ENCODE peak calls at places on chromosome 14, in four cellular contexts. T is WTC11, D is K562, Y is A549. A is an unnamed sample.

GRCh38 chr14:32033516-32033915 is 43.6 kb upstream of the ARHGAP5 start:
- DNase-seq in T (no peak), D (no peak), Y (no peak), A (no peak)

GRCh38 chr14:102288139-102288538 is 16.8 kb downstream of the MOK start:
- DNase-seq in T (no peak), D (no peak), Y (no peak), A (no peak)

GRCh38 chr14:101628471-101628966 is 67.2 kb downstream of the DIO3 start:
- DNase-seq in T (peak; percentile 80), D (peak; percentile 84), Y (peak; percentile 73), A (peak; percentile 25)

GRCh38 chr14:19743256-19743655 is at the start of gene OR4Q3:
- DNase-seq in T (no peak), D (no peak), Y (no peak), A (no peak)

GRCh38 chr14:85471744-85472143 is 58.2 kb upstream of the FLRT2 start:
- DNase-seq in T (no peak), D (no peak), Y (peak; percentile 66), A (peak; percentile 77)

GRCh38 chr14:96162741-96163140 is 41.9 kb upstream of the BDKRB2 start:
- DNase-seq in T (no peak), D (no peak), Y (no peak), A (no peak)

GRCh38 chr14:26554069-26554772 is 43.6 kb downstream of the NOVA1 start:
- DNase-seq in T (no peak), D (no peak), Y (no peak), A (no peak)

GRCh38 chr14:102474934-102475333 is 34.6 kb downstream of the ANKRD9 start:
- DNase-seq in T (no peak), D (no peak), Y (no peak), A (no peak)

GRCh38 chr14:38129705-38130104 is 78.0 kb upstream of the SSTR1 start:
- DNase-seq in T (no peak), D (no peak), Y (no peak), A (no peak)

GRCh38 chr14:99887407-99887806 is 94.2 kb downstream of the EML1 start:
- DNase-seq in T (no peak), D (no peak), Y (no peak), A (no peak)

GRCh38 chr14:54659365-54659764 is 92.4 kb downstream of the SAMD4A start:
- DNase-seq in T (no peak), D (no peak), Y (no peak), A (peak; percentile 50)

GRCh38 chr14:93012516-93013367 is 89.8 kb downstream of the CHGA start:
- DNase-seq in T (no peak), D (no peak), Y (no peak), A (no peak)

GRCh38 chr14:58167891-58168290 is 15.9 kb upstream of the ARMH4 start:
- DNase-seq in T (no peak), D (no peak), Y (no peak), A (no peak)

GRCh38 chr14:63890553-63890952 is 37.7 kb downstream of the SYNE2 start:
- DNase-seq in T (no peak), D (no peak), Y (no peak), A (no peak)
- TF ChIP-seq HMGXB4 in T (no peak), D (no peak), Y (no peak), A (no peak)

GRCh38 chr14:53151867-53152626 is 1.1 kb downstream of the DDHD1 start:
- DNase-seq in T (peak; percentile 46), D (peak; percentile 28), Y (peak; percentile 89), A (peak; percentile 29)

GRCh38 chr14:53148612-53149202 is 4.4 kb downstream of the DDHD1 start:
- DNase-seq in T (no peak), D (no peak), Y (no peak), A (no peak)

GRCh38 chr14:53151523-53151866 is 1.6 kb downstream of the DDHD1 start:
- DNase-seq in T (no peak), D (no peak), Y (no peak), A (no peak)

GRCh38 chr14:53147893-53148292 is 5.2 kb downstream of the DDHD1 start:
- DNase-seq in T (no peak), D (no peak), Y (no peak), A (no peak)

DNA sequence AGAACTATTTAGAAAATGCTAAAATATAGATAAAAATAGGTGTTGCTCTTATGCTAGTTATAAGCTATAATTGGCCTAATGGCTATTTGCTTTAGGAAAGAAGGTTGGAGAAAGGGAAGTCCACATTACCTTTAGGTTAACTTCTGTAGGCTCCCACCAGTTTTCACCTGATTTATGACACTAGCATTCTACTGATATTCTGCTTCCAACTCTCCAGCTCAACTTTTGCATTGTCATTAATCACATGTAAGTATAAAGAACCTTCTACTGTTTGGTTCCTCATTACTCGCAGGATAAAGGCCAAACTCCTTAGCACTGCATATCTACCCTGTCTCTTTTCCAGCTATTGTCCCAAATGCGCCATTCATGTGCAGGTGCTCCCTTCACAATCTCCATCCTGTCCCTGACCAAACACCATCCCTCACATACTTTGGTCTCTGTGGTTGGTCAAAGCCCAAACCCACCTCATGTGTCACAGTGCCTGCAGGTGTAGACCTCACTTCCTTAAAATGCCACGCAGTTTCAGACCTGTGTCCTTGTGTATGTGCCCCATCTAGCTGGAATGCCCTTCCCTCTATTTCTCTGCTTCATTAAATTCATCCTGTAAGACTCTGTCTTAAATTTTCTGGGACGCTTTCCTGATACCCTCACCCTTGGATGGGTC is 3.3 kb downstream of the DDHD1 start:
- DNase-seq in T (no peak), D (no peak), Y (no peak), A (no peak)
- TF ChIP-seq HMGXB4 in T (no peak), D (no peak), Y (no peak), A (no peak)

GRCh38 chr14:75222208-75222701 is 45.8 kb upstream of the TMED10 start:
- DNase-seq in T (no peak), D (no peak), Y (no peak), A (no peak)
- TF ChIP-seq HMGXB4 in T (no peak), D (no peak), Y (no peak), A (no peak)

DNA sequence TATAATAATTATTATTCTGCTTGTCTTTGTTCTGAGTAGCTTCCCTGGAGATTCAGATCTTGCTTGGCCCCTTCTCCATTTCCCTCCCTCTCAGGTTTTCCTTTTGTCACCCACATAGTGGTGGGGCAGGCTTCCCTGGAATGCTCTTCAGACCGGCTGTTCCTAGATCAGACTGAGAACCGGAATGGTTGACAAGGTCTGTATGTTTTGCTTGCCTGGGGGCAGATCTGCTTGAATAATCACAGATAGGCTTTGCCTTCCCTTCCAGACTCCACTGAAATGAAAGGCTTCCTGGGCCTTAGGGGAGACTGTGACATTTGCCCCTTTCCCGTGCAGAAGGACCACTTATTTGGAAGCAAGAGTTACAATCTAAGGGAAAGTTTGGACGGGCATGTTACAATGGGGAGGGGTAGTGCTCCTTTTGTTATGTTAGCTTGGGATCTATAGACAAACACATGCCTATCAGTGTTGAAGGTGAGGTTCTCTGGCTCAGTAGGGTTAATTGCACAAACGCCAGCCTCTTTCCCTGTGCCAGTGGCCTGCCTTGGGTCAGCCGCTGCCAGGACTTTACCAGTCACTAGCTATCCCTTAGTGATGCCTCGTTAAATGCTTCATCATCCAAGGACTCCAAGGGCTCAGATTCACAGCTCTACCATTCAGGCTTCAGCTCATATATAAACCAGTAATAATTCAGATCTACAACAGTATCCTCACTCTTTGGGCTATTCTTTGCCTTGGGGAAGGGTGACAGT is 178.6 kb downstream of the SNAPC1 start:
- DNase-seq in T (peak; percentile 19), D (no peak), Y (no peak), A (no peak)
- TF ChIP-seq HMGXB4 in T (no peak), D (no peak), Y (no peak), A (no peak)

GRCh38 chr14:88933203-88933602 is 108.8 kb downstream of the TTC8 start:
- DNase-seq in T (no peak), D (no peak), Y (no peak), A (no peak)
- TF ChIP-seq HMGXB4 in T (no peak), D (no peak), Y (no peak), A (no peak)